ENCODE peak calls at places on chromosomes 6 and 20, in nine cellular contexts. C is H9; P is HEK293T; H is D341Med; T is SK-N-DZ; N is H7; J is T-helper 17 cell; E is CD4-positive, alpha-beta memory T cell; R is endodermal cell. K is an unnamed sample.

GRCh38 chr6:156933201-156934053 is 156.2 kb downstream of the ARID1B start:
- DNase-seq in C (peak), P (peak), H (peak), T (no peak), N (no peak), J (no peak), E (no peak), R (peak), K (no peak)

GRCh38 chr20:25544760-25545159 is 40.6 kb downstream of the NINL start:
- DNase-seq in C (no peak), P (no peak), H (peak), T (peak), N (no peak), J (no peak), E (no peak), R (no peak), K (no peak)

GRCh38 chr6:26224940-26225847 is 138.0 kb downstream of the HFE start:
- DNase-seq in C (peak), P (no peak), H (no peak), T (no peak), N (peak), J (no peak), E (peak), R (peak), K (peak)

GRCh38 chr6:158647501-158647900 is 2.4 kb upstream of the SYTL3 start:
- DNase-seq in C (no peak), P (no peak), H (no peak), T (no peak), N (no peak), J (no peak), E (no peak), R (peak), K (no peak)

GRCh38 chr20:63686492-63687321 is 9.7 kb upstream of the TNFRSF6B start:
- DNase-seq in C (no peak), P (no peak), H (no peak), T (peak), N (peak), J (no peak), E (no peak), R (no peak), K (no peak)

GRCh38 chr20:63534831-63535651 is 2.1 kb downstream of the PTK6 start:
- DNase-seq in C (no peak), P (no peak), H (no peak), T (no peak), N (no peak), J (no peak), E (no peak), R (peak), K (no peak)

GRCh38 chr6:37489697-37490336 is 9.9 kb downstream of the CCDC167 start:
- DNase-seq in C (peak), P (no peak), H (no peak), T (no peak), N (peak), J (peak), E (peak), R (peak), K (no peak)

GRCh38 chr6:109480993-109481480 is 2.0 kb downstream of the ZBTB24 start:
- DNase-seq in C (no peak), P (no peak), H (no peak), T (no peak), N (no peak), J (no peak), E (no peak), R (no peak), K (no peak)

GRCh38 chr6:43396408-43397149 is 27.1 kb upstream of the ZNF318 start:
- DNase-seq in C (no peak), P (no peak), H (no peak), T (no peak), N (peak), J (no peak), E (no peak), R (no peak), K (no peak)

GRCh38 chr20:38152175-38153010 is 12.7 kb downstream of the TGM2 start:
- DNase-seq in C (no peak), P (no peak), H (no peak), T (no peak), N (no peak), J (no peak), E (no peak), R (no peak), K (no peak)

GRCh38 chr6:106155219-106155830 is 69.2 kb downstream of the PRDM1 start:
- DNase-seq in C (no peak), P (no peak), H (no peak), T (peak), N (no peak), J (no peak), E (no peak), R (peak), K (no peak)

GRCh38 chr20:24761220-24762065 is 187.6 kb upstream of the CST7 start:
- DNase-seq in C (peak), P (no peak), H (no peak), T (no peak), N (no peak), J (no peak), E (no peak), R (peak), K (no peak)

GRCh38 chr20:60365063-60365640 is 406.9 kb downstream of the CDH26 start:
- DNase-seq in C (peak), P (no peak), H (no peak), T (no peak), N (peak), J (no peak), E (no peak), R (peak), K (no peak)

K was measured in non-pigmented ciliary epithelial cell.